ENCODE peak calls at places on chromosome 5, in ten cellular contexts. K is lung; G is dorsolateral prefrontal cortex; H is SK-N-SH; Y is CD4-positive, alpha-beta memory T cell; A is PC-9; F is fibroblast of lung; T is CD4-positive, alpha-beta T cell; D is heart right ventricle; R is CD4-positive, CD25-positive, alpha-beta regulatory T cell. W is an unnamed sample.

GRCh38 chr5:92552206-92553160 is 1028.5 kb downstream of the NR2F1-AS1 start:
- DNase-seq in R (no peak), A (peak), G (no peak), T (no peak), Y (no peak), D (no peak), H (peak), F (peak), K (no peak), W (no peak)

GRCh38 chr5:77679791-77680190 is 41.3 kb upstream of the OTP start:
- DNase-seq in R (no peak), H (no peak), K (no peak), G (no peak), A (peak), T (no peak), F (peak), D (no peak), Y (no peak), W (no peak)

GRCh38 chr5:128121679-128122078 is 38.1 kb downstream of the SLC12A2 start:
- DNase-seq in Y (no peak), F (no peak), T (no peak), A (peak), R (no peak), H (no peak), G (no peak), K (no peak), D (no peak), W (no peak)

GRCh38 chr5:179187229-179187678 is 127.1 kb downstream of the ZNF354C start:
- DNase-seq in T (no peak), Y (no peak), A (no peak), H (no peak), G (no peak), F (no peak), R (no peak), D (no peak), K (no peak), W (no peak)

GRCh38 chr5:137347865-137348264 is 151.3 kb downstream of the SPOCK1 start:
- DNase-seq in G (no peak), Y (no peak), T (no peak), F (no peak), D (no peak), A (no peak), K (no peak), R (no peak), H (no peak), W (no peak)

GRCh38 chr5:123874600-123875201 is 362.7 kb downstream of the CSNK1G3 start:
- DNase-seq in K (no peak), R (no peak), G (no peak), T (no peak), H (no peak), D (peak), F (peak), A (no peak), Y (no peak), W (no peak)

GRCh38 chr5:31702709-31703108 is 63.8 kb downstream of the PDZD2 start:
- DNase-seq in A (no peak), G (no peak), R (no peak), D (peak), K (no peak), T (no peak), H (peak), F (no peak), Y (no peak), W (no peak)

GRCh38 chr5:170791325-170791954 is 7.9 kb downstream of the GABRP start:
- DNase-seq in K (peak), H (peak), T (peak), F (peak), A (peak), Y (no peak), D (peak), G (peak), R (peak), W (no peak)

GRCh38 chr5:2534970-2535369 is 216.5 kb downstream of the IRX2 start:
- DNase-seq in Y (no peak), F (no peak), A (no peak), K (no peak), D (no peak), R (no peak), H (no peak), G (no peak), T (no peak), W (no peak)

GRCh38 chr5:4580772-4581171 is 559.4 kb upstream of the ADAMTS16 start:
- DNase-seq in H (no peak), K (no peak), R (no peak), T (no peak), D (no peak), G (no peak), A (no peak), Y (no peak), F (no peak), W (no peak)

GRCh38 chr5:61805101-61805500 is 473.0 kb downstream of the ZSWIM6 start:
- DNase-seq in K (no peak), R (no peak), H (no peak), G (no peak), D (no peak), F (peak), Y (no peak), A (peak), T (no peak), W (no peak)

GRCh38 chr5:41835625-41836024 is 34.6 kb downstream of the OXCT1 start:
- DNase-seq in F (peak), D (peak), T (no peak), Y (no peak), A (no peak), K (no peak), H (peak), G (peak), R (peak), W (peak)

GRCh38 chr5:1209552-1209852 is 8.1 kb downstream of the SLC6A19 start:
- DNase-seq in T (no peak), K (no peak), H (no peak), A (no peak), F (no peak), D (no peak), R (no peak), G (no peak), Y (no peak), W (no peak)

GRCh38 chr5:125026900-125027731 is 280.7 kb upstream of the ZNF608 start:
- DNase-seq in F (no peak), T (no peak), R (no peak), D (no peak), K (peak), A (peak), H (no peak), Y (no peak), G (no peak), W (no peak)

GRCh38 chr5:21834863-21835262 is 1018.3 kb downstream of the CDH12 start:
- DNase-seq in R (no peak), A (no peak), D (no peak), H (no peak), Y (no peak), K (no peak), F (no peak), G (no peak), T (no peak), W (no peak)

GRCh38 chr5:132782101-132782500 is 5.1 kb upstream of the SEPTIN8 start:
- DNase-seq in Y (no peak), K (no peak), G (no peak), F (peak), H (no peak), T (no peak), R (no peak), A (no peak), D (no peak), W (no peak)

GRCh38 chr5:76225316-76225715 is 142.1 kb downstream of the SV2C start:
- DNase-seq in T (no peak), Y (no peak), K (no peak), D (no peak), H (no peak), G (no peak), R (no peak), A (no peak), F (no peak), W (no peak)

GRCh38 chr5:76219636-76220035 is 136.5 kb downstream of the SV2C start:
- DNase-seq in T (no peak), R (peak), K (no peak), A (no peak), Y (no peak), D (no peak), H (no peak), F (no peak), G (no peak), W (no peak)

GRCh38 chr5:76221311-76221710 is 138.1 kb downstream of the SV2C start:
- DNase-seq in D (no peak), H (no peak), K (no peak), F (no peak), T (no peak), G (no peak), Y (no peak), A (no peak), R (no peak), W (no peak)

GRCh38 chr5:76216748-76217147 is 133.6 kb downstream of the SV2C start:
- DNase-seq in H (no peak), Y (no peak), K (no peak), F (no peak), T (no peak), G (no peak), A (no peak), R (no peak), D (no peak), W (no peak)

DNA sequence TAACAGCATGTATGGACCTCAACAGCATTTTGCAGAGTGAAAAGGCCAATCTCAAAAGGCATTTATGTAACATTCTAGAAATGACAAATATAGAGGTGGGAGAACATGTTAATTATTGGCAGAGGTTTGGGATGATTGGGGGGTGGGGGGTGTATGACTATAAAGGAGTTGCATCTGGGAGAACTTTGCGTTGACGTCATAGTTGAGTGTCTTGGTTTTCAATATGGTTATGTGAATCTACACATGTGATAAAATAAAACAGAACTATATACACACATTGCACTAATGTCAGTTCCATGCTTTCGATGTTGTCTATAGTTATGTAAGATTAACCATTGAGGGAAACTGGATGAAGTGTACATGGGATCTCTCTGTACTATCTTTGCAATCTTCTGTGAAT is 139.1 kb downstream of the SV2C start:
- DNase-seq in T (no peak), A (no peak), H (no peak), Y (no peak), R (no peak), F (no peak), G (no peak), K (no peak), D (no peak), W (no peak)
- H3K27ac ChIP-seq in T (no peak), A (no peak), H (no peak), Y (no peak), R (no peak), F (no peak), G (no peak), K (no peak), D (no peak), W (no peak)

GRCh38 chr5:68225188-68225910 is 9.8 kb downstream of the PIK3R1 start:
- DNase-seq in H (no peak), A (peak), T (no peak), D (peak), Y (no peak), G (peak), R (no peak), K (peak), F (peak), W (no peak)
- H3K27ac ChIP-seq in H (no peak), A (no peak), T (no peak), D (peak), Y (no peak), G (peak), R (no peak), K (peak), F (peak), W (no peak)

GRCh38 chr5:14218480-14218879 is 75.3 kb downstream of the TRIO start:
- DNase-seq in K (no peak), Y (no peak), D (no peak), H (no peak), A (no peak), T (no peak), R (no peak), G (no peak), F (no peak), W (no peak)
- H3K27ac ChIP-seq in K (peak), Y (no peak), D (no peak), H (peak), A (no peak), T (no peak), R (no peak), G (no peak), F (no peak), W (no peak)

DNA sequence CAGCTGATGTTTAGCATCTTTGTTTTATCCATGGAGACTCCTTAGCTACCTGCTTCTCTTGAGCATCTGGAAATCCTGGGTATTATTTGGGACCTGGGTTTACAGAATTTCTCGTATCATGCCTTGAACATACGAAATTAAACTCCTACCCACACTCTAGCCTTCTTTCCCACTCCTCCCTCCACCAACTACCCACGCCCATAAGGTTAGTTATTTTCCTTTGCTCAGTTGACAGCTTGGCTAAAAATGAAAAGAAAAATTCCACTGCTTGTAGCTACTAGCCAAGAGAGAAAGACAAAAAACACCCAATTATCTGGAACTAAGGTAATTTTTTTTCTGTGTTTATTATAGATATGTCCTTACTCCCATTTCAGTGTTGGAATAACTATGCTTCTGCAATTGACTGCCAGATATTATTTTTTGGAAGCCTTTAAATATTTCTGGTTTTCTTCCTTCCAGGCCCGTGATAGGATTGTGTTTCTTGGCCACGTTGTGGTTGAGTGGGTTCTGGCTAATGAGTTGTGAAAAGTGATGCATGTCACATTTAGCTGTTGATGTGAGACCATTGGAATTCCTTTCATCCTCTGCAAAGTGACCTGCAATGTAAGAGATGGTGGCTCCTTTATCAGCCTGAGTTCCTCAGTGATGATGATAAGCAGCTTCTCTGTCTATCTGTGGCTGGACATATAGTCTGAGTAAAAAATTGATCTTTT is 308.1 kb downstream of the LRRC70 start:
- DNase-seq in A (no peak), Y (no peak), H (no peak), F (no peak), T (no peak), K (no peak), D (no peak), R (no peak), G (no peak), W (no peak)
- H3K27ac ChIP-seq in A (no peak), Y (no peak), H (no peak), F (no peak), T (no peak), K (no peak), D (no peak), R (no peak), G (no peak), W (no peak)

GRCh38 chr5:96961053-96961452 is 25.2 kb downstream of the LNPEP start:
- DNase-seq in A (no peak), R (peak), Y (peak), H (no peak), F (no peak), K (no peak), G (no peak), T (no peak), D (no peak), W (no peak)
- H3K27ac ChIP-seq in A (no peak), R (peak), Y (peak), H (no peak), F (no peak), K (no peak), G (no peak), T (peak), D (no peak), W (no peak)

GRCh38 chr5:172127581-172127980 is 60.4 kb downstream of the STK10 start:
- DNase-seq in T (no peak), Y (no peak), D (no peak), F (no peak), K (no peak), G (peak), A (no peak), H (no peak), R (no peak), W (no peak)

GRCh38 chr5:172123269-172123692 is 64.7 kb downstream of the STK10 start:
- DNase-seq in G (peak), D (peak), A (no peak), F (peak), R (no peak), K (peak), H (peak), Y (no peak), T (no peak), W (no peak)

GRCh38 chr5:172133359-172134029 is 54.5 kb downstream of the STK10 start:
- DNase-seq in R (no peak), F (peak), H (no peak), Y (no peak), K (peak), D (no peak), T (no peak), G (no peak), A (peak), W (no peak)

GRCh38 chr5:172129174-172129764 is 58.8 kb downstream of the STK10 start:
- DNase-seq in T (no peak), H (no peak), Y (no peak), R (no peak), F (no peak), G (no peak), D (no peak), K (no peak), A (no peak), W (no peak)
- H3K27ac ChIP-seq in T (peak), H (no peak), Y (no peak), R (no peak), F (no peak), G (no peak), D (no peak), K (peak), A (no peak), W (no peak)

GRCh38 chr5:148632280-148632679 is 22.0 kb downstream of the HTR4 start:
- DNase-seq in H (no peak), A (no peak), Y (no peak), F (no peak), T (no peak), G (no peak), K (no peak), R (no peak), D (no peak), W (no peak)

GRCh38 chr5:148626986-148627385 is 27.3 kb downstream of the HTR4 start:
- DNase-seq in H (no peak), R (no peak), Y (no peak), D (no peak), K (no peak), T (no peak), A (no peak), F (no peak), G (no peak), W (no peak)

GRCh38 chr5:148636353-148636752 is 18.0 kb downstream of the HTR4 start:
- DNase-seq in T (no peak), H (no peak), F (no peak), G (no peak), Y (no peak), K (no peak), R (no peak), D (no peak), A (no peak), W (no peak)

GRCh38 chr5:148635321-148636083 is 18.8 kb downstream of the HTR4 start:
- DNase-seq in H (peak), F (no peak), G (no peak), K (no peak), A (no peak), R (no peak), D (no peak), Y (no peak), T (no peak), W (no peak)

GRCh38 chr5:148632978-148633377 is 21.3 kb downstream of the HTR4 start:
- DNase-seq in R (no peak), H (no peak), F (no peak), A (no peak), T (no peak), Y (no peak), K (no peak), G (no peak), D (no peak), W (no peak)
- H3K27ac ChIP-seq in R (no peak), H (no peak), F (no peak), A (no peak), T (no peak), Y (no peak), K (no peak), G (no peak), D (no peak), W (no peak)